ENCODE peak calls at places on chromosomes 11 and 22, in seven cellular contexts. C, G, D, N, W, F and O are unnamed samples.

GRCh38 chr22:40749006-40749405 is 69.7 kb downstream of the MCHR1 start:
- DNase-seq in C (no peak), G (no peak), D (no peak), N (no peak), W (no peak), F (no peak), O (no peak)

GRCh38 chr11:64071849-64072248 is 36.1 kb downstream of the FLRT1 start:
- DNase-seq in C (no peak), G (no peak), D (no peak), N (no peak), W (no peak), F (no peak), O (no peak)

GRCh38 chr22:36331912-36332622 is 55.7 kb downstream of the MYH9 start:
- DNase-seq in C (peak; percentile 57), G (peak; percentile 61), D (peak; percentile 65), N (no peak), W (peak; percentile 62), F (peak; percentile 67), O (no peak)

GRCh38 chr11:19982761-19983495 is 177.3 kb downstream of the DBX1 start:
- DNase-seq in C (peak; percentile 39), G (no peak), D (no peak), N (no peak), W (no peak), F (no peak), O (no peak)

GRCh38 chr11:32056445-32056844 is 34.4 kb upstream of the RCN1 start:
- DNase-seq in C (peak; percentile 57), G (no peak), D (no peak), N (no peak), W (no peak), F (no peak), O (no peak)

GRCh38 chr11:46435679-46436078 is 44.1 kb upstream of the CHRM4 start:
- DNase-seq in C (peak; percentile 13), G (no peak), D (no peak), N (no peak), W (no peak), F (peak; percentile 3), O (no peak)

GRCh38 chr22:42967933-42968332 is 47.0 kb downstream of the PACSIN2 start:
- DNase-seq in C (no peak), G (no peak), D (no peak), N (no peak), W (no peak), F (no peak), O (no peak)

GRCh38 chr22:45631140-45631539 is 40.5 kb upstream of the ATXN10 start:
- DNase-seq in C (no peak), G (no peak), D (no peak), N (no peak), W (no peak), F (no peak), O (peak; percentile 33)

GRCh38 chr11:119222308-119222707 is 16.2 kb downstream of the CBL start:
- DNase-seq in C (peak; percentile 74), G (no peak), D (no peak), N (peak; percentile 17), W (no peak), F (no peak), O (no peak)

GRCh38 chr11:108551653-108552462 is 41.7 kb downstream of the EXPH5 start:
- DNase-seq in C (no peak), G (no peak), D (no peak), N (no peak), W (no peak), F (no peak), O (peak; percentile 32)